ENCODE peak calls at places on chromosome 5, in six cellular contexts. X, H, D, P, Y and R are unnamed samples. For H3K4me1, the result is how much of the 10 kb centered on the place peaks cover.

GRCh38 chr5:38208782-38209378 is 49.5 kb upstream of the EGFLAM start:
- DNase-seq in X (peak), H (no peak), D (no peak), P (peak), Y (no peak), R (no peak)

GRCh38 chr5:59768204-59769040 is 125.1 kb downstream of the PDE4D start:
- DNase-seq in X (peak), H (peak), D (peak), P (peak), Y (peak), R (no peak)

GRCh38 chr5:77957081-77957480 is 180.9 kb upstream of the TBCA start:
- DNase-seq in X (no peak), H (no peak), D (no peak), P (no peak), Y (no peak), R (no peak)

GRCh38 chr5:78887384-78888118 is 97.6 kb downstream of the ARSB start:
- DNase-seq in X (no peak), H (no peak), D (no peak), P (peak), Y (no peak), R (no peak)

GRCh38 chr5:179302499-179303185 is 42.6 kb downstream of the ADAMTS2 start:
- DNase-seq in X (no peak), H (no peak), D (no peak), P (no peak), Y (no peak), R (no peak)

GRCh38 chr5:142280066-142281011 is 44.5 kb downstream of the SPRY4 start:
- DNase-seq in X (no peak), H (peak), D (peak), P (no peak), Y (peak), R (no peak)

GRCh38 chr5:112533315-112533867 is 114.3 kb upstream of the EPB41L4A start:
- DNase-seq in X (no peak), H (no peak), D (no peak), P (no peak), Y (no peak), R (no peak)

GRCh38 chr5:44862808-44863207 is 54.1 kb downstream of the MRPS30 start:
- DNase-seq in X (no peak), H (no peak), D (no peak), P (peak), Y (no peak), R (no peak)

GRCh38 chr5:172943283-172943841 is 15.9 kb upstream of the RPL26L1 start:
- DNase-seq in X (no peak), H (no peak), D (peak), P (no peak), Y (no peak), R (no peak)

GRCh38 chr5:142439208-142439607 is 114.4 kb upstream of the SPRY4 start:
- DNase-seq in X (no peak), H (no peak), D (no peak), P (no peak), Y (no peak), R (no peak)

GRCh38 chr5:147410496-147411395 is 99.1 kb downstream of the DPYSL3 start:
- DNase-seq in X (no peak), H (no peak), D (peak), P (no peak), Y (no peak), R (no peak)

GRCh38 chr5:62299600-62299999 is 6.4 kb upstream of the KIF2A start:
- DNase-seq in X (no peak), H (no peak), D (no peak), P (peak), Y (no peak), R (peak)

GRCh38 chr5:77292026-77292757 is 81.7 kb downstream of the PDE8B start:
- DNase-seq in X (no peak), H (no peak), D (no peak), P (no peak), Y (no peak), R (no peak)

GRCh38 chr5:140642718-140643117 is 3.5 kb downstream of the TMCO6 start:
- DNase-seq in X (no peak), H (no peak), D (no peak), P (no peak), Y (no peak), R (no peak)

GRCh38 chr5:1730487-1730847 is 69.2 kb downstream of the MRPL36 start:
- DNase-seq in X (peak), H (peak), D (no peak), P (no peak), Y (no peak), R (peak)

GRCh38 chr5:104179057-104179456 is 616.5 kb upstream of the NUDT12 start:
- DNase-seq in X (no peak), H (peak), D (no peak), P (peak), Y (no peak), R (no peak)

GRCh38 chr5:141878186-141878770 is at the start of gene PCDH1:
- DNase-seq in X (peak), H (no peak), D (peak), P (peak), Y (no peak), R (no peak)

GRCh38 chr5:159928122-159928960 is 12.1 kb downstream of the ADRA1B start:
- DNase-seq in X (no peak), H (no peak), D (peak), P (no peak), Y (peak), R (no peak)

GRCh38 chr5:11007251-11007650 is 246.2 kb upstream of the DAP start:
- DNase-seq in X (no peak), H (no peak), D (no peak), P (no peak), Y (no peak), R (no peak)

GRCh38 chr5:172229904-172230303 is 35.9 kb downstream of the EFCAB9 start:
- DNase-seq in X (no peak), H (no peak), D (no peak), P (no peak), Y (no peak), R (no peak)

GRCh38 chr5:71705416-71705815 is 13.7 kb upstream of the CARTPT start:
- DNase-seq in X (no peak), H (no peak), D (no peak), P (no peak), Y (no peak), R (no peak)

GRCh38 chr5:167180899-167181298 is 1110.5 kb upstream of the WWC1 start:
- DNase-seq in X (no peak), H (no peak), D (no peak), P (no peak), Y (no peak), R (no peak)

GRCh38 chr5:132464155-132464939 is 26.2 kb downstream of the IRF1 start:
- DNase-seq in X (no peak), H (no peak), D (no peak), P (peak), Y (no peak), R (peak)

GRCh38 chr5:112390327-112390726 is 28.8 kb downstream of the EPB41L4A start:
- DNase-seq in X (peak), H (no peak), D (no peak), P (no peak), Y (no peak), R (no peak)

GRCh38 chr5:131983244-131983771 is 28.1 kb downstream of the ACSL6 start:
- DNase-seq in X (no peak), H (no peak), D (no peak), P (no peak), Y (no peak), R (no peak)

GRCh38 chr5:137078171-137078665 is 420.9 kb downstream of the SPOCK1 start:
- DNase-seq in X (no peak), H (no peak), D (no peak), P (no peak), Y (no peak), R (no peak)
- H3K4me1 ChIP-seq in X (under half), H (under half), D (under half), P (under half), Y (under half), R (under half)

GRCh38 chr5:14216372-14216771 is 73.2 kb downstream of the TRIO start:
- DNase-seq in X (no peak), H (no peak), D (no peak), P (no peak), Y (no peak), R (no peak)
- H3K4me1 ChIP-seq in X (under half), H (under half), D (under half), P (under half), Y (half or more), R (under half)

GRCh38 chr5:65327582-65327981 is 154.1 kb downstream of the ADAMTS6 start:
- DNase-seq in X (no peak), H (no peak), D (no peak), P (no peak), Y (no peak), R (no peak)
- H3K4me1 ChIP-seq in X (under half), H (under half), D (under half), P (under half), Y (under half), R (under half)

DNA sequence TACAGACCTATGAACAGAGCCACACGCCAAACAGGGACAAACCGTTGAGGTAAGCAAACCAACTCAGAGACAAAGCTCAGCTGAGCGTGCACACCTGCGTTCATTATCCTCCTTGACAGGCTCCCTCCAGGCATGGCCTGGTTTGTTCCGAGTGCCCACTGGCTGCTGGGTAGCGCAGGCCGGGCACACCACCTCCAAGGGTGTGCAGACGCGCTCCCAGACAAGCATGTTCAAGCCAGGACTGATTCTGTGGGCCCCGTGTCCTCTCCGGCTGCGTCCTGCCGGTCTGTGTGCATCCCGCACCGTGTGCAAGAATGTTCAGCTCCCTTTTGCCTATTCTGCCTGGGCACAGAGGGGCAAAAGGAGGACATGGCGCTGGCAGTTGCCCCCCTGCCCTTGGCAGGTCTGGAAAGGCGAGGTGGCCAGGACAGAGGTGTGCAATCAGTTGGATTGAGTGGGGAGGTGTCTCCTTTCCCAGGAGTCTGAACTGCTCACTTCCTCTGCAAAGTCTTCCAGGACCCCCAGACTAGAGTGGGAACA is 504 bp upstream of the SMIM32 start:
- DNase-seq in X (no peak), H (peak), D (no peak), P (no peak), Y (no peak), R (no peak)
- H3K4me1 ChIP-seq in X (under half), H (under half), D (under half), P (under half), Y (under half), R (under half)

GRCh38 chr5:168802337-168802736 is 223.2 kb upstream of the PANK3 start:
- DNase-seq in X (no peak), H (no peak), D (no peak), P (peak), Y (no peak), R (peak)
- H3K4me1 ChIP-seq in X (under half), H (under half), D (under half), P (under half), Y (under half), R (under half)

GRCh38 chr5:36458746-36459145 is 147.7 kb upstream of the SLC1A3 start:
- DNase-seq in X (no peak), H (no peak), D (no peak), P (no peak), Y (no peak), R (no peak)
- H3K4me1 ChIP-seq in X (under half), H (under half), D (under half), P (under half), Y (under half), R (under half)

GRCh38 chr5:57012511-57012910 is 60.6 kb upstream of the MIER3 start:
- DNase-seq in X (no peak), H (no peak), D (no peak), P (no peak), Y (no peak), R (no peak)

GRCh38 chr5:57007349-57007748 is 55.4 kb upstream of the MIER3 start:
- DNase-seq in X (no peak), H (no peak), D (no peak), P (peak), Y (no peak), R (no peak)

GRCh38 chr5:57009811-57010210 is 57.9 kb upstream of the MIER3 start:
- DNase-seq in X (no peak), H (no peak), D (no peak), P (no peak), Y (no peak), R (no peak)

GRCh38 chr5:57004800-57005199 is 52.9 kb upstream of the MIER3 start:
- DNase-seq in X (no peak), H (no peak), D (no peak), P (no peak), Y (no peak), R (no peak)

DNA sequence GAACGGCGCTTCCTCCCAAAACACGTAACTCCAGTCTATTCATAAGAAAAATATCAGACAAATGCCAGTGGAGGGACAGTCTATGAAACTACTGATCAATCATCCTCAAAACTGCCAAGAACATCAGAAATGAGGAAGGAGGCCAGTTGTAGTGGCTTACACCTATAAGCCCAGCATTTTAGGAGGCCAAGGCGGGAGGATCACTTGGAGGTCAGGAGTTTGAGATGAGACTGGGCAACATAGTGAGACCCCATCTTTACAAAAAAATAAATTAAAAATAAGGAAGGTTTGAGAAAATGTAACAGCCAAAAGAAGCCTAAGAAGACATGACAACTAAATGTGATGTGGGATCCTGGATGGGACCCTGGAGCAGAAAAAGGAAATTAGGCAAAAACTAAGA is 58.9 kb upstream of the MIER3 start:
- DNase-seq in X (no peak), H (no peak), D (no peak), P (no peak), Y (no peak), R (no peak)
- H3K4me1 ChIP-seq in X (under half), H (under half), D (under half), P (under half), Y (under half), R (under half)

GRCh38 chr5:134533115-134533815 is 7.8 kb downstream of the JADE2 start:
- DNase-seq in X (no peak), H (peak), D (peak), P (no peak), Y (peak), R (no peak)
- H3K4me1 ChIP-seq in X (under half), H (under half), D (half or more), P (half or more), Y (under half), R (half or more)

GRCh38 chr5:96823060-96823459 is 15.3 kb upstream of the ERAP1 start:
- DNase-seq in X (no peak), H (no peak), D (no peak), P (peak), Y (no peak), R (peak)

GRCh38 chr5:96829336-96829735 is 21.6 kb upstream of the ERAP1 start:
- DNase-seq in X (no peak), H (no peak), D (no peak), P (no peak), Y (no peak), R (no peak)

GRCh38 chr5:96825243-96825642 is 17.5 kb upstream of the ERAP1 start:
- DNase-seq in X (no peak), H (no peak), D (no peak), P (no peak), Y (no peak), R (no peak)

GRCh38 chr5:96823900-96824351 is 16.2 kb upstream of the ERAP1 start:
- DNase-seq in X (peak), H (no peak), D (no peak), P (no peak), Y (no peak), R (no peak)

GRCh38 chr5:96826071-96826470 is 18.3 kb upstream of the ERAP1 start:
- DNase-seq in X (no peak), H (no peak), D (no peak), P (no peak), Y (no peak), R (no peak)
- H3K4me1 ChIP-seq in X (under half), H (under half), D (under half), P (under half), Y (under half), R (under half)